ENCODE peak calls at places on chromosome 13, in five cellular contexts. U is fibroblast of pulmonary artery, W is heart right ventricle, K is A549, I is breast epithelium. E is an unnamed sample.

GRCh38 chr13:48210178-48210577 is 22.8 kb upstream of the ITM2B start:
- DNase-seq in U (peak), K (peak), W (no peak), I (no peak), E (peak)

GRCh38 chr13:32121316-32121715 is 89.7 kb downstream of the FRY start:
- DNase-seq in W (no peak), I (no peak), U (no peak), K (no peak), E (no peak)

GRCh38 chr13:30864352-30865130 is 41.5 kb upstream of the MEDAG start:
- DNase-seq in K (no peak), I (no peak), W (no peak), U (peak), E (peak)

GRCh38 chr13:36879218-36879938 is 40.7 kb downstream of the SMAD9 start:
- DNase-seq in W (no peak), I (no peak), U (no peak), K (no peak), E (no peak)

GRCh38 chr13:107299717-107300116 is 731.8 kb upstream of the ARGLU1 start:
- DNase-seq in U (no peak), K (no peak), W (no peak), I (no peak), E (no peak)

GRCh38 chr13:43804461-43805070 is 17.8 kb upstream of the ENOX1 start:
- DNase-seq in U (peak), W (no peak), K (peak), I (no peak), E (peak)

GRCh38 chr13:34748561-34748960 is 193.5 kb upstream of the NBEA start:
- DNase-seq in K (no peak), U (no peak), I (no peak), W (no peak), E (no peak)

GRCh38 chr13:87669379-87669978 is 1.7 kb upstream of the SLITRK5 start:
- DNase-seq in W (no peak), U (peak), I (no peak), K (no peak), E (no peak)

GRCh38 chr13:26964278-26965057 is 203.9 kb upstream of the GPR12 start:
- DNase-seq in I (no peak), W (peak), K (no peak), U (peak), E (no peak)

GRCh38 chr13:91740811-91741210 is 342.4 kb downstream of the GPC5 start:
- DNase-seq in U (no peak), W (no peak), K (no peak), I (no peak), E (no peak)

GRCh38 chr13:59201836-59202235 is 961.9 kb downstream of the DIAPH3 start:
- DNase-seq in U (peak), K (no peak), I (no peak), W (no peak), E (no peak)

GRCh38 chr13:49602005-49602404 is 16.6 kb upstream of the RCBTB1 start:
- DNase-seq in U (no peak), I (no peak), W (no peak), K (no peak), E (no peak)

GRCh38 chr13:108070925-108071324 is 144.4 kb downstream of the LIG4 start:
- DNase-seq in K (no peak), W (no peak), I (no peak), U (no peak), E (no peak)

GRCh38 chr13:96785986-96786385 is 208.3 kb downstream of the OXGR1 start:
- DNase-seq in U (no peak), K (no peak), W (no peak), I (no peak), E (no peak)

GRCh38 chr13:76454991-76455390 is 431.2 kb downstream of the KCTD12 start:
- DNase-seq in K (no peak), I (no peak), W (no peak), U (no peak), E (peak)

GRCh38 chr13:112131740-112132113 is 64.8 kb downstream of the SOX1 start:
- DNase-seq in I (no peak), W (no peak), U (no peak), K (no peak), E (no peak)

GRCh38 chr13:99984463-99985242 is 3.1 kb downstream of the ZIC2 start:
- DNase-seq in I (no peak), W (no peak), U (no peak), K (no peak), E (no peak)

GRCh38 chr13:35784286-35784951 is 307.9 kb upstream of the MAB21L1 start:
- DNase-seq in W (no peak), I (no peak), U (no peak), K (no peak), E (no peak)

GRCh38 chr13:21541980-21542379 is 62.0 kb downstream of the MICU2 start:
- DNase-seq in W (no peak), I (no peak), K (no peak), U (no peak), E (no peak)

GRCh38 chr13:76735641-76736040 is 150.6 kb downstream of the KCTD12 start:
- DNase-seq in K (no peak), W (no peak), I (no peak), U (no peak), E (no peak)

GRCh38 chr13:46588019-46588418 is 35.0 kb downstream of the LRCH1 start:
- DNase-seq in U (no peak), K (no peak), I (no peak), W (no peak), E (no peak)

GRCh38 chr13:114328595-114328994 is 14.3 kb downstream of the CHAMP1 start:
- DNase-seq in W (no peak), I (no peak), K (no peak), U (no peak), E (no peak)

GRCh38 chr13:114338959-114339358 is 24.7 kb downstream of the CHAMP1 start:
- DNase-seq in I (no peak), K (no peak), U (no peak), W (no peak), E (no peak)

GRCh38 chr13:114339779-114340534 is 25.7 kb downstream of the CHAMP1 start:
- DNase-seq in W (no peak), K (peak), U (peak), I (no peak), E (no peak)

DNA sequence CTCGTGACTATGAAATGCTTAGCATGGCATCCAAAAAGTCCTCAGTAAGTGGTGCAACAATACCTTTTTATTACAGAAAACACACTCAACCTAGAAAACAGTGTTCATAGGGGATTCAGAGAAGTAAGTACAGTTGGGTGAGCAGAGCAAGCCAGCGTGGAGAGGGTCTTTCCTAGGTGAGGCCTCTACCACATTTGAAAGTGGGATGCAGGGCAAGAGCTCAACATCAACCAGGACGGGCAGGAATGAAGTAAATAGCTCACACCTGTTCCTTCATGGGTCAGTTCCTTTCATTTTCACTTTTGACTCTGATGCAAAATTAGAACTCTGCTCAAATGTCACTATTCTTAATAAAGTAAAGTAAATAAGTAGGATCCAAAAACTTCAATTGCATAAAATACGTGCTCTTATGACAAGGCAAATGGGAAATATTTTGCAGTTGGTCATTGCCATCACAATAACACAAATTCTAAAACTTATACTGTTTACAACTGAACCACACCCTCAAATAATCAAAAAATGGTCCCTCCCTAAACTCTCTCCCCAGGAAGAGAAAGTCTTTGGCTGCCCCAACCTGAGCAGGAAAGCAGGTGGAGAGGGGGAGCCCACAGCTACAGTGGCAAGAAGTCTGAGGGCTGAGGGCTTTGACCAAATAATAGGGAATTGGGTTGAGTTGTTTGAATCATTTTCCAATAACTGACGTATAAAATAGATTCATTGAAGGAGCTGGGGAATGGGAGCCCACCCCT is 20.2 kb downstream of the CHAMP1 start:
- DNase-seq in K (no peak), U (no peak), W (no peak), I (no peak), E (no peak)
- H3K4me3 ChIP-seq in K (no peak), U (no peak), W (no peak), I (no peak), E (no peak)

GRCh38 chr13:40114305-40114896 is 458.9 kb downstream of the COG6 start:
- DNase-seq in I (no peak), K (no peak), W (no peak), U (no peak), E (no peak)
- TF ChIP-seq CTCF in I (no peak), K (no peak), W (no peak), U (no peak), E (no peak)

GRCh38 chr13:98827449-98827848 is 75.0 kb upstream of the SLC15A1 start:
- DNase-seq in I (no peak), U (no peak), K (no peak), W (no peak), E (no peak)
- H3K4me3 ChIP-seq in I (no peak), U (no peak), K (no peak), W (no peak), E (no peak)

GRCh38 chr13:105979586-105979985 is 555.9 kb downstream of the EFNB2 start:
- DNase-seq in I (no peak), W (no peak), K (no peak), U (peak), E (no peak)

GRCh38 chr13:105984236-105984635 is 551.2 kb downstream of the EFNB2 start:
- DNase-seq in U (no peak), I (no peak), W (no peak), K (no peak), E (no peak)

GRCh38 chr13:105979131-105979530 is 556.3 kb downstream of the EFNB2 start:
- DNase-seq in U (no peak), W (no peak), I (no peak), K (no peak), E (no peak)

DNA sequence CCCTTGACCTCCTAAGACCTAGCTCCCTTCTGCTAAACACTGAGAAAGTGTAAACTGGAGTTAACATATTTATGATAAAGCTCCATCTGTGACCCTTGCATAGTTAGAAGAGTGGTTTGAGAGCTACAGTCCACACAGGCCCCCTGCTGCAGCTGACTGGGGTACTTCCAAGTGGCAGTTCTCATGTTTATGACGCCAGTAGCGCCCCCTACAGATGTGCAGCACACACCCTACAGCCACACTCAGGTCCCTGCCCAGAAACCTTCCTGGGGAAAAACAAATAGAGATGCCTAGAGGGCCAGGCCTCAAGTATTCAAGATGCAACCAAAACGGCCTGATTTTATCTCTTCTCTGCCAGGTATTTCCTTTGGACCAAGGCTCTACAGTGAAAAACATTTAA is 553.2 kb downstream of the EFNB2 start:
- DNase-seq in I (no peak), W (no peak), K (no peak), U (no peak), E (no peak)
- TF ChIP-seq CTCF in I (no peak), W (no peak), K (no peak), U (no peak), E (no peak)

GRCh38 chr13:79485451-79485850 is 4.5 kb downstream of the NDFIP2 start:
- DNase-seq in K (no peak), I (no peak), U (no peak), W (no peak), E (no peak)
- H3K4me3 ChIP-seq in K (no peak), I (no peak), U (no peak), W (no peak), E (no peak)

DNA sequence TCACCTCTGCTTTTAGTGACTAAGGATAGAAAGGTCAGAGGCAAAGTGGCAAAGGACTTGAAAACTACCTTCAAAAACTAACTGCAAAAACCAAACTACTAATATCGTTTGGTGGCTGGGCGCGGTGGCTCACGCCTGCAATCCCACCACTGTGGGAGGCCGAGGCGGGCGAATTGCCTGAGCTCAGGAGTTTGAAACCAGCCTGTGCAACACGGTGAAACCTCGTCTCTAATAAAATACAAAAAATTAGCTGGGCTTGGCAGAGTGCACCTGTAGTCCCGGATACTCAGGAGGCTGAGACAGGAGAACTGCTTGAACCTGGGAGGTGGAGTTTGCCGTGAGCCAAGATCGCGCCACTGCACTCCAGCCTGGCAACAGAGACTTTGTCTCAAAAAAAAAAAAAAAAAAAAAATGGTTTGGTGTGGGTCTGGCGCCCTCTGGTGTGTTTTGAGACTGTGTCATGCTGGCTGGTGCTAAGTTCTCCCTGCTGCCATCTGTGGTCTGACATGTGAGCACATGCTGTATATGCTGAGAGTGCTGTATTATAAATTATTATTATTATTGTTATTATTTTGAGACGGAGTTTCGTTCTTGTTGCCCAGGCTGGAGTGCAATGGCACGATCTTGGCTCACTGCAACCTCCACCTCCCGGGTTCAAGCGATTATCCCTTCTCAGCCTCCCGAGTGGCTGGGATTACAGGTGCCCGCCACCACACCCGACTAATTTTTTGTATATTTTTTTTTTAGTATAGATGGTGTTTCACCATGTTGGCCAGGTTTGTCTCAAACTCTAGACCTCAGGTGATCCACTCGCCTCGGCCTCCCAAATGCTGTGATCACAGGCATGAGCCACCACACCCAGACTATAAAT is 36.0 kb upstream of the RNF17 start:
- DNase-seq in U (peak), K (peak), W (no peak), I (peak), E (peak)
- TF ChIP-seq CTCF in U (peak), K (peak), W (peak), I (no peak), E (peak)

DNA sequence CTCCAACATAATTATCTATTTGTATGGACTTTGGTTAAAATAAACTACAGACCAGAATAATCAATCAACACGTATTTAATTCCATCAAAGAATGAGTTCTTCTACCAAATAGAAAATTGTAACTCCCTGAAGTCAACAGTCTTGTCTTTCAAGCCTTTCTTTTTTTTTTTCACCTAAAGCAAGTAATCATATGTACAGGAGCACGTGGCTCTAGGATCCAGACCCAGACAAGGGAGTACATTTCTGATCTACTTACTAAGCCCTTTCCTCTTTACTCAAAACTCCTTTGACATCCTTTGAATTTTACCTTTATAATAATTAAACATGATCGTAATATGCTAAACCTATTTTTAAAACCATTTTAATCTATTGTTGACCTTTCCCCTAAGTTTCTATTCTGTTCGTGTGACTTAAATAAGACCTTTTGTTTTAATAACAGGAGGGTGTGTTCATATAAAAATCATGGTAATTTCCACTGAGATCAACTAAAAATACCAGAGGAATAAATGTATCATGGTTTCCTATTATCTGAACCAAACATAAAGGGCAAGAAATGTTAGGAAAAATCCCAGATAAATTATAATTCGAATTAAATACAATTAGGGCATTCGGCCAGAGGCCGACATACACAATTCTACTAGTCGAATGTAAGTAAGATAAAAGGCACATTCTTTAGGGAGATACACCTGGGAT is 1.7 kb downstream of the SLC7A1 start:
- DNase-seq in I (no peak), U (no peak), W (no peak), K (no peak), E (no peak)
- H3K4me3 ChIP-seq in I (peak), U (peak), W (no peak), K (peak), E (peak)